ENCODE peak calls at places on chromosomes 2 and 18, in ten cellular contexts. One of them, this sample, is unnamed.

GRCh38 chr2:129769402-129769991 is 210.0 kb upstream of the RAB6C start:
- DNase-seq in fibroblast of lung: no peak
- DNase-seq in astrocyte of the spinal cord: no peak
- DNase-seq in mesenchymal stem cell: no peak
- DNase-seq in cardiac fibroblast: no peak
- DNase-seq in GM12878: no peak
- DNase-seq in MM.1S: no peak
- DNase-seq in adrenal gland: no peak
- DNase-seq in sigmoid colon: no peak
- DNase-seq in CD8-positive, alpha-beta memory T cell: no peak
- DNase-seq in this sample: no peak

GRCh38 chr2:36915627-36916026 is 50.7 kb downstream of the STRN start:
- DNase-seq in adrenal gland: no peak
- DNase-seq in astrocyte of the spinal cord: no peak
- DNase-seq in GM12878: no peak
- DNase-seq in fibroblast of lung: no peak
- DNase-seq in cardiac fibroblast: no peak
- DNase-seq in sigmoid colon: no peak
- DNase-seq in MM.1S: no peak
- DNase-seq in mesenchymal stem cell: no peak
- DNase-seq in CD8-positive, alpha-beta memory T cell: no peak
- DNase-seq in this sample: no peak

GRCh38 chr2:207530160-207531023 is 630 bp downstream of the CREB1 start:
- DNase-seq in mesenchymal stem cell: peak; percentile 69
- DNase-seq in sigmoid colon: peak; percentile 77
- DNase-seq in CD8-positive, alpha-beta memory T cell: peak; percentile 76
- DNase-seq in astrocyte of the spinal cord: peak; percentile 53
- DNase-seq in MM.1S: peak; percentile 37
- DNase-seq in adrenal gland: peak; percentile 67
- DNase-seq in GM12878: no peak
- DNase-seq in fibroblast of lung: peak; percentile 49
- DNase-seq in cardiac fibroblast: peak; percentile 54
- DNase-seq in this sample: peak; percentile 51

GRCh38 chr2:101120124-101120996 is 30.8 kb downstream of the TBC1D8 start:
- DNase-seq in GM12878: no peak
- DNase-seq in CD8-positive, alpha-beta memory T cell: no peak
- DNase-seq in adrenal gland: peak; percentile 84
- DNase-seq in MM.1S: no peak
- DNase-seq in fibroblast of lung: peak; percentile 88
- DNase-seq in mesenchymal stem cell: peak; percentile 90
- DNase-seq in sigmoid colon: peak; percentile 84
- DNase-seq in cardiac fibroblast: peak; percentile 67
- DNase-seq in astrocyte of the spinal cord: peak; percentile 61
- DNase-seq in this sample: no peak

GRCh38 chr2:175490306-175490705 is 308.8 kb upstream of the ATP5MC3 start:
- DNase-seq in mesenchymal stem cell: no peak
- DNase-seq in CD8-positive, alpha-beta memory T cell: no peak
- DNase-seq in fibroblast of lung: no peak
- DNase-seq in MM.1S: no peak
- DNase-seq in adrenal gland: no peak
- DNase-seq in GM12878: no peak
- DNase-seq in sigmoid colon: no peak
- DNase-seq in cardiac fibroblast: no peak
- DNase-seq in astrocyte of the spinal cord: no peak
- DNase-seq in this sample: no peak

GRCh38 chr2:100884145-100884621 is 64.2 kb downstream of the NPAS2 start:
- DNase-seq in mesenchymal stem cell: peak; percentile 49
- DNase-seq in cardiac fibroblast: no peak
- DNase-seq in astrocyte of the spinal cord: no peak
- DNase-seq in CD8-positive, alpha-beta memory T cell: no peak
- DNase-seq in GM12878: no peak
- DNase-seq in fibroblast of lung: no peak
- DNase-seq in adrenal gland: no peak
- DNase-seq in sigmoid colon: no peak
- DNase-seq in MM.1S: peak; percentile 11
- DNase-seq in this sample: no peak

GRCh38 chr2:136653836-136654235 is 111.5 kb upstream of the THSD7B start:
- DNase-seq in mesenchymal stem cell: no peak
- DNase-seq in astrocyte of the spinal cord: no peak
- DNase-seq in cardiac fibroblast: no peak
- DNase-seq in CD8-positive, alpha-beta memory T cell: no peak
- DNase-seq in adrenal gland: no peak
- DNase-seq in GM12878: no peak
- DNase-seq in fibroblast of lung: no peak
- DNase-seq in MM.1S: no peak
- DNase-seq in sigmoid colon: no peak
- DNase-seq in this sample: no peak

GRCh38 chr18:78542204-78542603 is 437.4 kb upstream of the SALL3 start:
- DNase-seq in sigmoid colon: peak; percentile 80
- DNase-seq in cardiac fibroblast: peak; percentile 13
- DNase-seq in MM.1S: no peak
- DNase-seq in astrocyte of the spinal cord: no peak
- DNase-seq in adrenal gland: no peak
- DNase-seq in GM12878: no peak
- DNase-seq in mesenchymal stem cell: no peak
- DNase-seq in CD8-positive, alpha-beta memory T cell: no peak
- DNase-seq in fibroblast of lung: no peak
- DNase-seq in this sample: no peak

GRCh38 chr2:212441821-212442220 is 96.8 kb downstream of the ERBB4 start:
- DNase-seq in sigmoid colon: no peak
- DNase-seq in astrocyte of the spinal cord: no peak
- DNase-seq in GM12878: no peak
- DNase-seq in mesenchymal stem cell: no peak
- DNase-seq in cardiac fibroblast: no peak
- DNase-seq in CD8-positive, alpha-beta memory T cell: no peak
- DNase-seq in MM.1S: no peak
- DNase-seq in adrenal gland: no peak
- DNase-seq in fibroblast of lung: no peak
- DNase-seq in this sample: no peak
- H3K4me3 ChIP-seq in sigmoid colon: no peak overlapping the region
- H3K4me3 ChIP-seq in astrocyte of the spinal cord: no peak overlapping the region
- H3K4me3 ChIP-seq in GM12878: no peak overlapping the region
- H3K4me3 ChIP-seq in mesenchymal stem cell: no peak overlapping the region
- H3K4me3 ChIP-seq in cardiac fibroblast: no peak overlapping the region
- H3K4me3 ChIP-seq in CD8-positive, alpha-beta memory T cell: no peak overlapping the region
- H3K4me3 ChIP-seq in MM.1S: no peak overlapping the region
- H3K4me3 ChIP-seq in adrenal gland: no peak overlapping the region
- H3K4me3 ChIP-seq in fibroblast of lung: no peak overlapping the region
- H3K4me3 ChIP-seq in this sample: no peak overlapping the region

DNA sequence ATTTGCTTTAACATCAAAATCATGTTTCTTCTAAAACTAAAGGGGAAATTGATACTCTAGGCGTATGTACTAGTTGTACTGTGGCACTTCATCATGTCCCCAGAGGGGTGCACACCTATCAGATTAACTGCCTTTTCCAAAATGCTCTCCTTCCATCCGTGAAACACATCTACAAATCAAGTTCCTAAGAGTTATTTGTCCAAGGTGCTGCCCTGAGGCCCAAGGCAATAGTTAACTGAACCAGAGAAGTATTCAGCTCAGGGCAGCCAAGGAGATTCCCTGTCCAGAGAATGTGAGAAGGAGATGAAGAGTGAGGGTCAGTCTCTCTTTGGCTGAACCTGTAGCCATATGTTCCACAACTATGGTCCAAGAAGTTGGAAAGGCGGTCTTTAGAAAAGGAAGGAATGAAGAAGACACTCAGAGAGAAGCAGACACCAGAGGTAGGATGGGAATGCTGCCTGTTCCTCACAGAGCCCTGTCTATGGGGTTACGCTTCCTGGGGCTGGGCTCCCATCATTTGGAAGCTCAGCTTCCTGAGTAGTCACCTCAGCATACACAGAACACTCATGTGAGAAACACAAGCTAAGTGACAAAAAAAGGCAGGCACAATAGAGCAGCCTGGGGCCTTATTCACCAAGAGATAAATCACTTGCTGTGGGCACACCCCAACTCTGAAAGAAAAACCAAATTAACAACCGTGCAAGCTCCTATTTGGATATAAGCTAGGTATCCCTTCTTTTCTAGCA is 55.6 kb downstream of the ANKRD44 start:
- DNase-seq in CD8-positive, alpha-beta memory T cell: no peak
- DNase-seq in mesenchymal stem cell: peak; percentile 37
- DNase-seq in fibroblast of lung: no peak
- DNase-seq in cardiac fibroblast: no peak
- DNase-seq in adrenal gland: no peak
- DNase-seq in sigmoid colon: no peak
- DNase-seq in astrocyte of the spinal cord: no peak
- DNase-seq in MM.1S: no peak
- DNase-seq in GM12878: no peak
- DNase-seq in this sample: no peak
- H3K4me3 ChIP-seq in CD8-positive, alpha-beta memory T cell: peak overlapping the region; percentile 49
- H3K4me3 ChIP-seq in mesenchymal stem cell: no peak overlapping the region
- H3K4me3 ChIP-seq in fibroblast of lung: no peak overlapping the region
- H3K4me3 ChIP-seq in cardiac fibroblast: no peak overlapping the region
- H3K4me3 ChIP-seq in adrenal gland: no peak overlapping the region
- H3K4me3 ChIP-seq in sigmoid colon: peak overlapping the region; percentile 23
- H3K4me3 ChIP-seq in astrocyte of the spinal cord: no peak overlapping the region
- H3K4me3 ChIP-seq in MM.1S: peak overlapping the region; percentile 39
- H3K4me3 ChIP-seq in GM12878: peak overlapping the region; percentile 59
- H3K4me3 ChIP-seq in this sample: no peak overlapping the region

GRCh38 chr2:231487197-231487596 is 22.9 kb upstream of the NCL start:
- DNase-seq in GM12878: no peak
- DNase-seq in sigmoid colon: peak; percentile 28
- DNase-seq in fibroblast of lung: no peak
- DNase-seq in astrocyte of the spinal cord: no peak
- DNase-seq in adrenal gland: no peak
- DNase-seq in CD8-positive, alpha-beta memory T cell: no peak
- DNase-seq in MM.1S: no peak
- DNase-seq in cardiac fibroblast: no peak
- DNase-seq in mesenchymal stem cell: no peak
- DNase-seq in this sample: no peak

GRCh38 chr2:231479455-231479854 is 15.2 kb upstream of the NCL start:
- DNase-seq in astrocyte of the spinal cord: no peak
- DNase-seq in GM12878: no peak
- DNase-seq in cardiac fibroblast: no peak
- DNase-seq in adrenal gland: no peak
- DNase-seq in MM.1S: no peak
- DNase-seq in mesenchymal stem cell: no peak
- DNase-seq in fibroblast of lung: no peak
- DNase-seq in sigmoid colon: no peak
- DNase-seq in CD8-positive, alpha-beta memory T cell: no peak
- DNase-seq in this sample: no peak

GRCh38 chr2:231480781-231481180 is 16.5 kb upstream of the NCL start:
- DNase-seq in GM12878: no peak
- DNase-seq in mesenchymal stem cell: no peak
- DNase-seq in sigmoid colon: no peak
- DNase-seq in adrenal gland: no peak
- DNase-seq in fibroblast of lung: no peak
- DNase-seq in MM.1S: no peak
- DNase-seq in CD8-positive, alpha-beta memory T cell: no peak
- DNase-seq in cardiac fibroblast: no peak
- DNase-seq in astrocyte of the spinal cord: no peak
- DNase-seq in this sample: no peak

GRCh38 chr2:231483398-231484329 is 19.4 kb upstream of the NCL start:
- DNase-seq in fibroblast of lung: no peak
- DNase-seq in MM.1S: peak; percentile 39
- DNase-seq in sigmoid colon: peak; percentile 62
- DNase-seq in astrocyte of the spinal cord: no peak
- DNase-seq in GM12878: no peak
- DNase-seq in CD8-positive, alpha-beta memory T cell: peak; percentile 62
- DNase-seq in mesenchymal stem cell: no peak
- DNase-seq in cardiac fibroblast: peak; percentile 40
- DNase-seq in adrenal gland: no peak
- DNase-seq in this sample: no peak

DNA sequence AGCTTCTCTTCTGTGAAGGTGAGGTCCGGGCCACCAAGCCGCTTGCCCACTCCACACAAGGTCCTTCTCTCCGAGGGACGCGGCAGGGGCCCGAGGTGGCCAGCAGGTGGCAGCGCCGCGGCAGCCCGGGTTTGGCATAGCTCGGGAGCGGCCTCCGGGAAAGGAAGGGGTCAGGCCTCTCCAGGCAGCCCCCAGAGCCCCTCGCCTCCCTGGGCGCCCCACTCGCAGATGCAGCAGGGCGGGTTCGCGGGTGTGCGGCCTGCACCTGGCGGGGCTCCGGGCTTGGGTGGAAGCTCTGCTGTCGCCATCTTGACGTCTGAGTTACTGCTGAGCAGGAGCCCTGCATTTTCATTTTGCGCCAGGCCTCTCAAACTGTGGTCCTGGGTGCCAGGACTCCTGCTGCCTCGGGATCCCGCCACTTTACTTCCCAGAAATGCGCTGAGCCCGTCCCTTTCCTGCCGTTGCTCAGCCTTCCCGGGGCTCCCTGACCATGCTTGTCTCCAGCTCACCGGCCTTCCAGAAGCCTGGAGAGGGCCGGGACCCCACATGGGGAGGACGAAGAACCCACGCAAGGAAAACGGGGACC is 18.6 kb upstream of the NCL start:
- DNase-seq in sigmoid colon: peak; percentile 85
- DNase-seq in MM.1S: peak; percentile 80
- DNase-seq in CD8-positive, alpha-beta memory T cell: peak; percentile 81
- DNase-seq in astrocyte of the spinal cord: peak; percentile 28
- DNase-seq in fibroblast of lung: peak; percentile 56
- DNase-seq in adrenal gland: peak; percentile 76
- DNase-seq in mesenchymal stem cell: peak; percentile 51
- DNase-seq in cardiac fibroblast: peak; percentile 71
- DNase-seq in GM12878: no peak
- DNase-seq in this sample: no peak
- H3K4me3 ChIP-seq in sigmoid colon: peak overlapping the region; percentile 49
- H3K4me3 ChIP-seq in MM.1S: peak overlapping the region; percentile 78
- H3K4me3 ChIP-seq in CD8-positive, alpha-beta memory T cell: peak overlapping the region; percentile 64
- H3K4me3 ChIP-seq in astrocyte of the spinal cord: no peak overlapping the region
- H3K4me3 ChIP-seq in fibroblast of lung: no peak overlapping the region
- H3K4me3 ChIP-seq in adrenal gland: no peak overlapping the region
- H3K4me3 ChIP-seq in mesenchymal stem cell: no peak overlapping the region
- H3K4me3 ChIP-seq in cardiac fibroblast: peak overlapping the region; percentile 41
- H3K4me3 ChIP-seq in GM12878: peak overlapping the region; percentile 79
- H3K4me3 ChIP-seq in this sample: no peak overlapping the region

GRCh38 chr2:55057474-55057873 is 7.2 kb upstream of the RTN4 start:
- DNase-seq in astrocyte of the spinal cord: no peak
- DNase-seq in adrenal gland: no peak
- DNase-seq in GM12878: no peak
- DNase-seq in MM.1S: no peak
- DNase-seq in fibroblast of lung: no peak
- DNase-seq in sigmoid colon: no peak
- DNase-seq in mesenchymal stem cell: no peak
- DNase-seq in CD8-positive, alpha-beta memory T cell: no peak
- DNase-seq in cardiac fibroblast: no peak
- DNase-seq in this sample: no peak

GRCh38 chr2:55056024-55056521 is 5.8 kb upstream of the RTN4 start:
- DNase-seq in fibroblast of lung: peak; percentile 67
- DNase-seq in adrenal gland: peak; percentile 48
- DNase-seq in sigmoid colon: no peak
- DNase-seq in GM12878: no peak
- DNase-seq in MM.1S: no peak
- DNase-seq in cardiac fibroblast: peak; percentile 30
- DNase-seq in mesenchymal stem cell: peak; percentile 76
- DNase-seq in astrocyte of the spinal cord: no peak
- DNase-seq in CD8-positive, alpha-beta memory T cell: no peak
- DNase-seq in this sample: no peak

GRCh38 chr2:55052087-55053061 is 2.1 kb upstream of the RTN4 start:
- DNase-seq in fibroblast of lung: peak; percentile 49
- DNase-seq in cardiac fibroblast: no peak
- DNase-seq in astrocyte of the spinal cord: no peak
- DNase-seq in GM12878: no peak
- DNase-seq in adrenal gland: no peak
- DNase-seq in sigmoid colon: no peak
- DNase-seq in MM.1S: no peak
- DNase-seq in mesenchymal stem cell: peak; percentile 46
- DNase-seq in CD8-positive, alpha-beta memory T cell: no peak
- DNase-seq in this sample: peak; percentile 46

GRCh38 chr2:55054076-55054475 is 3.8 kb upstream of the RTN4 start:
- DNase-seq in mesenchymal stem cell: no peak
- DNase-seq in adrenal gland: no peak
- DNase-seq in astrocyte of the spinal cord: no peak
- DNase-seq in MM.1S: peak; percentile 76
- DNase-seq in sigmoid colon: no peak
- DNase-seq in CD8-positive, alpha-beta memory T cell: no peak
- DNase-seq in cardiac fibroblast: no peak
- DNase-seq in GM12878: no peak
- DNase-seq in fibroblast of lung: no peak
- DNase-seq in this sample: peak; percentile 85

GRCh38 chr2:55054476-55054875 is 4.2 kb upstream of the RTN4 start:
- DNase-seq in GM12878: no peak
- DNase-seq in fibroblast of lung: no peak
- DNase-seq in cardiac fibroblast: no peak
- DNase-seq in adrenal gland: no peak
- DNase-seq in CD8-positive, alpha-beta memory T cell: no peak
- DNase-seq in sigmoid colon: no peak
- DNase-seq in MM.1S: peak; percentile 66
- DNase-seq in astrocyte of the spinal cord: no peak
- DNase-seq in mesenchymal stem cell: no peak
- DNase-seq in this sample: peak; percentile 57
- H3K4me3 ChIP-seq in GM12878: no peak overlapping the region
- H3K4me3 ChIP-seq in fibroblast of lung: no peak overlapping the region
- H3K4me3 ChIP-seq in cardiac fibroblast: no peak overlapping the region
- H3K4me3 ChIP-seq in adrenal gland: no peak overlapping the region
- H3K4me3 ChIP-seq in CD8-positive, alpha-beta memory T cell: no peak overlapping the region
- H3K4me3 ChIP-seq in sigmoid colon: no peak overlapping the region
- H3K4me3 ChIP-seq in MM.1S: peak overlapping the region; percentile 15
- H3K4me3 ChIP-seq in astrocyte of the spinal cord: no peak overlapping the region
- H3K4me3 ChIP-seq in mesenchymal stem cell: no peak overlapping the region
- H3K4me3 ChIP-seq in this sample: peak overlapping the region; percentile 26